ENCODE peak calls at places on chromosomes 16 and 17, in six cellular contexts. I is endothelial cell of umbilical vein, Q is body of pancreas, E is cortex of kidney, P is osteocyte, G is SIG-M5. A is an unnamed sample.

GRCh38 chr17:15920758-15921239 is 24.1 kb upstream of the ADORA2B start:
- DNase-seq in E (no peak), Q (no peak), I (no peak), G (no peak), P (no peak), A (peak)

GRCh38 chr16:61419771-61420170 is 616.5 kb downstream of the CDH8 start:
- DNase-seq in G (no peak), P (no peak), I (no peak), Q (no peak), E (no peak), A (no peak)

GRCh38 chr16:10981697-10982216 is 37.4 kb downstream of the CLEC16A start:
- DNase-seq in P (no peak), Q (no peak), I (no peak), G (no peak), E (no peak), A (no peak)

GRCh38 chr17:44633998-44634397 is 22.3 kb upstream of the MEIOC start:
- DNase-seq in Q (no peak), P (no peak), G (no peak), I (no peak), E (no peak), A (no peak)

GRCh38 chr16:66273644-66274334 is 92.7 kb upstream of the CDH5 start:
- DNase-seq in E (no peak), P (peak), G (no peak), I (no peak), Q (no peak), A (no peak)

GRCh38 chr17:52124993-52125392 is 33.5 kb downstream of the CA10 start:
- DNase-seq in Q (no peak), E (no peak), P (no peak), I (no peak), G (no peak), A (no peak)

GRCh38 chr17:81086789-81087551 is 52.0 kb downstream of the BAIAP2 start:
- DNase-seq in G (no peak), P (no peak), I (no peak), E (no peak), Q (no peak), A (no peak)

GRCh38 chr16:71807905-71808592 is 585 bp downstream of the AP1G1 start:
- DNase-seq in Q (peak), G (no peak), I (peak), P (peak), E (no peak), A (no peak)

GRCh38 chr17:2547176-2547575 is 35.5 kb upstream of the METTL16 start:
- DNase-seq in Q (no peak), P (no peak), I (no peak), E (no peak), G (no peak), A (no peak)

GRCh38 chr16:57720142-57720575 is 15.4 kb upstream of the KATNB1 start:
- DNase-seq in E (no peak), G (no peak), I (peak), Q (peak), P (no peak), A (peak)

GRCh38 chr17:74391771-74392170 is 24.5 kb downstream of the GPR142 start:
- DNase-seq in I (no peak), P (no peak), G (no peak), E (no peak), Q (no peak), A (no peak)

GRCh38 chr16:69579783-69580182 is 14.0 kb downstream of the NFAT5 start:
- DNase-seq in G (no peak), E (no peak), I (no peak), Q (no peak), P (no peak), A (no peak)

GRCh38 chr16:68283840-68284595 is 19.7 kb downstream of the SLC7A6 start:
- DNase-seq in E (no peak), Q (no peak), P (no peak), I (no peak), G (no peak), A (no peak)

GRCh38 chr17:82126479-82127314 is 28.7 kb upstream of the FASN start:
- DNase-seq in I (no peak), P (no peak), G (no peak), E (no peak), Q (no peak), A (no peak)

GRCh38 chr17:75506134-75506533 is 9.2 kb downstream of the CASKIN2 start:
- DNase-seq in I (no peak), Q (no peak), P (no peak), E (no peak), G (no peak), A (no peak)

GRCh38 chr17:74268554-74268953 is 5.5 kb upstream of the DNAI2 start:
- DNase-seq in Q (no peak), P (no peak), I (no peak), E (no peak), G (no peak), A (no peak)

GRCh38 chr17:5544115-5544514 is 40.2 kb downstream of the NLRP1 start:
- DNase-seq in E (no peak), G (no peak), Q (no peak), I (no peak), P (peak), A (no peak)

GRCh38 chr16:58402796-58403195 is 10.5 kb downstream of the GINS3 start:
- DNase-seq in G (no peak), E (no peak), Q (no peak), I (no peak), P (no peak), A (no peak)

GRCh38 chr17:58039975-58040374 is 32.9 kb upstream of the SRSF1 start:
- DNase-seq in Q (no peak), E (no peak), P (no peak), I (no peak), G (no peak), A (no peak)

GRCh38 chr17:82810644-82811430 is 29.0 kb downstream of the ZNF750 start:
- DNase-seq in Q (no peak), P (no peak), G (no peak), I (peak), E (no peak), A (no peak)

GRCh38 chr17:50027639-50028206 is 28.2 kb upstream of the ITGA3 start:
- DNase-seq in Q (peak), P (peak), E (no peak), G (no peak), I (peak), A (peak)

GRCh38 chr17:21817791-21818364 is 125.6 kb downstream of the KCNJ18 start:
- DNase-seq in G (no peak), Q (no peak), I (no peak), P (no peak), E (no peak), A (no peak)

GRCh38 chr17:42387663-42388380 is 420 bp downstream of the STAT3 start:
- DNase-seq in I (peak), E (no peak), Q (peak), P (peak), G (no peak), A (no peak)

GRCh38 chr17:41491476-41491875 is 1.8 kb upstream of the KRT36 start:
- DNase-seq in G (no peak), E (no peak), I (no peak), P (no peak), Q (no peak), A (no peak)

GRCh38 chr17:50603340-50603739 is 31.3 kb upstream of the ABCC3 start:
- DNase-seq in G (no peak), Q (no peak), I (no peak), P (no peak), E (no peak), A (no peak)

GRCh38 chr16:85201566-85201965 is 89.3 kb upstream of the CIBAR2 start:
- DNase-seq in G (no peak), P (no peak), E (no peak), Q (no peak), I (no peak), A (no peak)

GRCh38 chr16:85119333-85120005 is 7.2 kb upstream of the CIBAR2 start:
- DNase-seq in G (no peak), Q (no peak), I (no peak), E (no peak), P (no peak), A (no peak)

GRCh38 chr17:31673076-31673475 is 186.0 kb downstream of the COPRS start:
- DNase-seq in G (no peak), E (no peak), Q (no peak), P (no peak), I (no peak), A (no peak)

GRCh38 chr17:42271277-42271922 is 4.8 kb downstream of the STAT5B start:
- DNase-seq in P (no peak), E (no peak), G (no peak), Q (no peak), I (no peak), A (no peak)

GRCh38 chr17:41784207-41784744 is 2.2 kb downstream of the JUP start:
- DNase-seq in P (no peak), Q (peak), I (peak), E (no peak), G (no peak), A (no peak)

GRCh38 chr16:11835891-11836652 is 15.3 kb downstream of the RSL1D1 start:
- DNase-seq in Q (no peak), I (no peak), E (no peak), P (no peak), G (no peak), A (no peak)

GRCh38 chr17:8700546-8700945 is 44.1 kb downstream of the CCDC42 start:
- DNase-seq in E (no peak), G (no peak), I (no peak), Q (no peak), P (no peak), A (no peak)

GRCh38 chr16:24978370-24978914 is 36.7 kb downstream of the ARHGAP17 start:
- DNase-seq in P (no peak), E (no peak), G (no peak), I (no peak), Q (no peak), A (no peak)

GRCh38 chr17:56761387-56761786 is 72.3 kb downstream of the C17orf67 start:
- DNase-seq in P (no peak), I (no peak), G (no peak), Q (no peak), E (no peak), A (no peak)

GRCh38 chr16:54930034-54930938 is at the start of gene IRX5:
- DNase-seq in Q (peak), G (peak), E (no peak), I (peak), P (peak), A (peak)

GRCh38 chr16:64317601-64318000 is 804.3 kb downstream of the CDH11 start:
- DNase-seq in I (no peak), E (no peak), P (no peak), Q (no peak), G (no peak), A (no peak)

GRCh38 chr17:18250259-18250658 is 8.3 kb downstream of the FLII start:
- DNase-seq in P (no peak), I (no peak), E (no peak), G (no peak), Q (peak), A (no peak)

GRCh38 chr17:73548620-73549311 is 95.5 kb downstream of the SDK2 start:
- DNase-seq in G (no peak), Q (no peak), E (no peak), I (no peak), P (no peak), A (no peak)

GRCh38 chr17:82107341-82107860 is 9.4 kb upstream of the FASN start:
- DNase-seq in E (no peak), P (no peak), Q (no peak), I (no peak), G (no peak), A (no peak)

A was measured in AG09309.